ENCODE peak calls at places on chromosomes 12 and 14, in seven cellular contexts. One of them, this sample, is unnamed.

GRCh38 chr12:44847888-44848770 is 28.0 kb downstream of the NELL2 start:
- DNase-seq in mesenchymal stem cell: no peak
- DNase-seq in H9: no peak
- DNase-seq in neuronal stem cell: no peak
- DNase-seq in trophoblast cell: no peak
- DNase-seq in mesendoderm: no peak
- DNase-seq in IMR-90: no peak
- DNase-seq in this sample: no peak

GRCh38 chr14:21311614-21312013 is 31.7 kb downstream of the RPGRIP1 start:
- DNase-seq in H9: no peak
- DNase-seq in mesenchymal stem cell: no peak
- DNase-seq in mesendoderm: no peak
- DNase-seq in IMR-90: no peak
- DNase-seq in neuronal stem cell: no peak
- DNase-seq in trophoblast cell: no peak
- DNase-seq in this sample: no peak

GRCh38 chr14:50601405-50601804 is 41.5 kb downstream of the ATL1 start:
- DNase-seq in IMR-90: no peak
- DNase-seq in mesendoderm: no peak
- DNase-seq in mesenchymal stem cell: no peak
- DNase-seq in trophoblast cell: peak
- DNase-seq in neuronal stem cell: no peak
- DNase-seq in H9: no peak
- DNase-seq in this sample: no peak

GRCh38 chr14:72547999-72548398 is 345.9 kb downstream of the DPF3 start:
- DNase-seq in mesendoderm: no peak
- DNase-seq in neuronal stem cell: no peak
- DNase-seq in trophoblast cell: no peak
- DNase-seq in mesenchymal stem cell: no peak
- DNase-seq in IMR-90: no peak
- DNase-seq in H9: no peak
- DNase-seq in this sample: no peak

GRCh38 chr14:23548351-23549318 is 2.9 kb downstream of the ZFHX2 start:
- DNase-seq in mesendoderm: peak
- DNase-seq in neuronal stem cell: no peak
- DNase-seq in H9: peak
- DNase-seq in trophoblast cell: peak
- DNase-seq in IMR-90: peak
- DNase-seq in mesenchymal stem cell: no peak
- DNase-seq in this sample: no peak

GRCh38 chr14:67241416-67242362 is at the start of gene PALS1:
- DNase-seq in mesenchymal stem cell: peak
- DNase-seq in mesendoderm: peak
- DNase-seq in trophoblast cell: peak
- DNase-seq in neuronal stem cell: no peak
- DNase-seq in IMR-90: peak
- DNase-seq in H9: no peak
- DNase-seq in this sample: no peak

GRCh38 chr14:32073537-32074189 is 3.4 kb upstream of the ARHGAP5 start:
- DNase-seq in neuronal stem cell: peak
- DNase-seq in trophoblast cell: peak
- DNase-seq in H9: no peak
- DNase-seq in mesenchymal stem cell: peak
- DNase-seq in IMR-90: peak
- DNase-seq in mesendoderm: peak
- DNase-seq in this sample: no peak

GRCh38 chr12:107929436-107929835 is 154.9 kb downstream of the ASCL4 start:
- DNase-seq in mesenchymal stem cell: no peak
- DNase-seq in neuronal stem cell: peak
- DNase-seq in H9: peak
- DNase-seq in mesendoderm: peak
- DNase-seq in IMR-90: peak
- DNase-seq in trophoblast cell: peak
- DNase-seq in this sample: no peak

GRCh38 chr12:83559650-83560049 is 872.9 kb downstream of the TMTC2 start:
- DNase-seq in neuronal stem cell: peak
- DNase-seq in IMR-90: no peak
- DNase-seq in mesendoderm: no peak
- DNase-seq in H9: no peak
- DNase-seq in trophoblast cell: no peak
- DNase-seq in mesenchymal stem cell: no peak
- DNase-seq in this sample: peak

DNA sequence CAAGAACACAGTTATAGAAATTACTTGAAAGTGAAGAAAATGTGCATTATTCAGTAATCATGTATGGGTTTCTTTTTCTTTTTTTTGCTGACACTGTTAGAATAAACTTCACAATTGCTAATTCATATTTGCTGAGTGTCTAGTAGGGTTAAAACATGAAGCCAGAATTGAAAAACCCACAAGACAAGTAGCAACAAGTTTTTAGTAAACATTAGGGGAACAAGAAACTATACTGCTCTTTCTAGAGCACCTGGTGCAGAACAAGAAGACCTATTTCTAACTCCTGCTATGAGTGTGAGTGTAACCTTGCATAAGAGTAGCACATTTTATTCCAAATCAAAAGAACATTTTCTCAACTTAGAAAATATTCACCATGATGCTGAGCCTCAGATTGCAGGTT is 83.2 kb downstream of the ITPR2 start:
- DNase-seq in mesenchymal stem cell: no peak
- DNase-seq in trophoblast cell: no peak
- DNase-seq in mesendoderm: no peak
- DNase-seq in IMR-90: no peak
- DNase-seq in H9: no peak
- DNase-seq in neuronal stem cell: no peak
- DNase-seq in this sample: no peak
- H2BK5ac ChIP-seq in mesenchymal stem cell: no peak
- H2BK5ac ChIP-seq in trophoblast cell: no peak
- H2BK5ac ChIP-seq in mesendoderm: no peak
- H2BK5ac ChIP-seq in IMR-90: no peak
- H2BK5ac ChIP-seq in H9: no peak
- H2BK5ac ChIP-seq in neuronal stem cell: no peak
- H2BK5ac ChIP-seq in this sample: no peak

GRCh38 chr14:59826150-59826549 is 44.4 kb downstream of the RTN1 start:
- DNase-seq in mesendoderm: no peak
- DNase-seq in mesenchymal stem cell: no peak
- DNase-seq in H9: no peak
- DNase-seq in neuronal stem cell: no peak
- DNase-seq in IMR-90: no peak
- DNase-seq in trophoblast cell: no peak
- DNase-seq in this sample: no peak
- H2BK5ac ChIP-seq in mesendoderm: no peak
- H2BK5ac ChIP-seq in mesenchymal stem cell: no peak
- H2BK5ac ChIP-seq in H9: no peak
- H2BK5ac ChIP-seq in neuronal stem cell: no peak
- H2BK5ac ChIP-seq in IMR-90: no peak
- H2BK5ac ChIP-seq in trophoblast cell: no peak
- H2BK5ac ChIP-seq in this sample: no peak

GRCh38 chr14:102849522-102850379 is 72.5 kb downstream of the TRAF3 start:
- DNase-seq in mesendoderm: no peak
- DNase-seq in IMR-90: peak
- DNase-seq in neuronal stem cell: no peak
- DNase-seq in trophoblast cell: no peak
- DNase-seq in mesenchymal stem cell: peak
- DNase-seq in H9: no peak
- DNase-seq in this sample: no peak
- H2BK5ac ChIP-seq in mesendoderm: no peak
- H2BK5ac ChIP-seq in IMR-90: no peak
- H2BK5ac ChIP-seq in neuronal stem cell: no peak
- H2BK5ac ChIP-seq in trophoblast cell: no peak
- H2BK5ac ChIP-seq in mesenchymal stem cell: no peak
- H2BK5ac ChIP-seq in H9: no peak
- H2BK5ac ChIP-seq in this sample: no peak

GRCh38 chr12:57707250-57707649 is 13.3 kb downstream of the OS9 start:
- DNase-seq in trophoblast cell: no peak
- DNase-seq in mesenchymal stem cell: no peak
- DNase-seq in IMR-90: no peak
- DNase-seq in mesendoderm: no peak
- DNase-seq in neuronal stem cell: no peak
- DNase-seq in H9: no peak
- DNase-seq in this sample: no peak

GRCh38 chr12:57712671-57713070 is 18.7 kb downstream of the OS9 start:
- DNase-seq in mesenchymal stem cell: no peak
- DNase-seq in mesendoderm: no peak
- DNase-seq in H9: no peak
- DNase-seq in trophoblast cell: no peak
- DNase-seq in neuronal stem cell: no peak
- DNase-seq in IMR-90: no peak
- DNase-seq in this sample: peak

GRCh38 chr12:57713209-57713608 is 19.3 kb downstream of the OS9 start:
- DNase-seq in mesenchymal stem cell: no peak
- DNase-seq in IMR-90: no peak
- DNase-seq in neuronal stem cell: no peak
- DNase-seq in H9: no peak
- DNase-seq in trophoblast cell: peak
- DNase-seq in mesendoderm: no peak
- DNase-seq in this sample: no peak

GRCh38 chr12:57708296-57708695 is 14.4 kb downstream of the OS9 start:
- DNase-seq in IMR-90: no peak
- DNase-seq in mesenchymal stem cell: no peak
- DNase-seq in H9: no peak
- DNase-seq in neuronal stem cell: no peak
- DNase-seq in mesendoderm: no peak
- DNase-seq in trophoblast cell: peak
- DNase-seq in this sample: no peak
- H2BK5ac ChIP-seq in IMR-90: no peak
- H2BK5ac ChIP-seq in mesenchymal stem cell: no peak
- H2BK5ac ChIP-seq in H9: no peak
- H2BK5ac ChIP-seq in neuronal stem cell: no peak
- H2BK5ac ChIP-seq in mesendoderm: no peak
- H2BK5ac ChIP-seq in trophoblast cell: no peak
- H2BK5ac ChIP-seq in this sample: no peak

GRCh38 chr14:53064461-53064860 is 88.7 kb downstream of the DDHD1 start:
- DNase-seq in trophoblast cell: no peak
- DNase-seq in IMR-90: peak
- DNase-seq in neuronal stem cell: no peak
- DNase-seq in mesendoderm: no peak
- DNase-seq in mesenchymal stem cell: no peak
- DNase-seq in H9: no peak
- DNase-seq in this sample: no peak
- H2BK5ac ChIP-seq in trophoblast cell: no peak
- H2BK5ac ChIP-seq in IMR-90: no peak
- H2BK5ac ChIP-seq in neuronal stem cell: no peak
- H2BK5ac ChIP-seq in mesendoderm: no peak
- H2BK5ac ChIP-seq in mesenchymal stem cell: no peak
- H2BK5ac ChIP-seq in H9: no peak
- H2BK5ac ChIP-seq in this sample: no peak